ENCODE peak calls at places on chromosomes 7 and 10, in nine cellular contexts. F is neural progenitor cell, E is endodermal cell, H is heart left ventricle, Z is transverse colon, J is IMR-90, V is lung, S is upper lobe of right lung, L is colonic mucosa. C is an unnamed sample.

GRCh38 chr7:109126404-109127050 is 556.9 kb downstream of the DNAJB9 start:
- DNase-seq in H (no peak), S (no peak), F (peak), Z (no peak), J (no peak), E (peak), L (no peak), V (no peak), C (no peak)

GRCh38 chr10:44983066-44983894 is 4.7 kb upstream of the DEPP1 start:
- DNase-seq in F (no peak), V (no peak), J (no peak), H (no peak), E (peak), S (no peak), L (no peak), Z (no peak), C (no peak)

GRCh38 chr7:97844036-97844435 is 28.2 kb downstream of the ASNS start:
- DNase-seq in H (no peak), L (no peak), F (no peak), S (no peak), V (no peak), J (peak), E (no peak), Z (no peak), C (no peak)

GRCh38 chr10:4050061-4050460 is 265.1 kb upstream of the KLF6 start:
- DNase-seq in J (no peak), H (no peak), F (no peak), S (no peak), L (no peak), V (no peak), E (no peak), Z (no peak), C (no peak)

GRCh38 chr10:69733791-69734261 is 67.9 kb upstream of the COL13A1 start:
- DNase-seq in F (no peak), H (peak), S (no peak), Z (no peak), E (no peak), L (peak), J (peak), V (no peak), C (no peak)

GRCh38 chr10:19843487-19843886 is 27.3 kb downstream of the PLXDC2 start:
- DNase-seq in L (no peak), J (peak), S (no peak), E (no peak), Z (no peak), V (no peak), H (no peak), F (no peak), C (no peak)

GRCh38 chr10:48439031-48439430 is 132.6 kb downstream of the MAPK8 start:
- DNase-seq in V (no peak), L (no peak), E (no peak), H (no peak), Z (no peak), S (no peak), J (peak), F (no peak), C (no peak)

GRCh38 chr7:157006205-157006747 is 4.2 kb downstream of the MNX1 start:
- DNase-seq in Z (peak), S (peak), E (peak), V (no peak), F (peak), L (peak), J (no peak), H (no peak), C (no peak)

GRCh38 chr10:76717141-76717540 is 920.5 kb downstream of the KCNMA1 start:
- DNase-seq in Z (no peak), F (no peak), J (peak), S (no peak), L (no peak), V (no peak), H (no peak), E (no peak), C (no peak)

GRCh38 chr7:55021053-55021452 is 2.2 kb downstream of the EGFR start:
- DNase-seq in F (no peak), V (no peak), E (no peak), Z (no peak), H (no peak), L (no peak), J (no peak), S (no peak), C (peak)
- H3K4me3 ChIP-seq in F (no peak), V (no peak), E (no peak), Z (no peak), H (peak), L (no peak), J (peak), S (peak), C (peak)

DNA sequence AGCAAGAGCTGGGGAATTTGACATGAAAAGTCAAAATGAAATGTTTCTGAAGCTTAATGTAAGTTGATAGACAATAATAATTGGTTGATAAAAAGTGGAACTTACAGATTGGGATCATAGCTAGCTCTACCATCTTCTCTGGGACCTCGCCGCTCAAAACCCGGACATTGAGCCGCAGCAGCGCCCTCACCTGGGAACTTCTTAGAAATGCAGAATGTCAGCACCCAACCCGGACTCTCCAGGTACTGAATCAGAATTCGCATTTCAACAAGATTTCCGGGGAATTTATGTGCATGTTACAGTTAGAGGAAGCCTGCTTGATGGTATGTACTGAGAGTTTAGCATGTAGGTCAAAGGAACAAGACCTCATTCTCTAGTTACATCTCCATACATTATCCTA is 36.7 kb upstream of the ABLIM1 start:
- DNase-seq in Z (peak), S (no peak), V (no peak), F (peak), E (peak), J (no peak), L (peak), H (no peak), C (no peak)
- TF ChIP-seq CTCF in Z (peak), S (peak), V (no peak), F (peak), E (peak), J (peak), L (peak), H (no peak), C (no peak)

DNA sequence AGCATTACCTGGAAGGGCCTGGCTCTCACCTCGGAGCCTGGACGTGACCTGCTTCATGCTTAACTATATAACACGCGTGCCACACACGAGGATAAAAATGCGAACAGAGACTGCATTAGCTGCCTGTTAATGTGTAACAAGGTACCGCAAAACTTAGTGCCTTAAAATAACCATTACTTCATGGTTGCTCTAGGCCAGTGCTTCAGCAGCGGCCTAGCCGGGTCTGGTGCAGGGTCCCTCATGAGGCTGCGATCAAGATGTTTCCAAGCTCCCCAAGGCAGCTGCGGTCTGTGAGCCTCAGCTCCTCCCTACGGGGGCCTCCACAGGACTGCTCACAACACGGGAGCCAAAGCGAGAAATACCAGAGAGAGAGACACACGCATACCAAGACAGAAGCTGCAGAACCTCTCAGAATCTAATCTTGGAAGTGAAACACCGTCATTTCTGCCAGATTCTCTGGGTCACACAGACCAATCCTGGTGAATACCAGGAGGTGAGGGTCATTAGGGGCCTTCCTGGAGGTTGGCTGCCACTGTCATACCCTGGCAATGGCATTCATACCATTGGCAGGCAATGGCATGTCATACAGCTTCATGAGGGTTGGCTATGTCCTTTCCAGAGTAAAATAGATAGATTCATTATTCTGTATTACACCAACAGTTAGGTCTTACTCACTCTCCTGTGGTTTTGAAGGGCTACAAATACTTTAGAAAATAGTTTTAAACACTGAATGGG is 94.5 kb downstream of the HIPK2 start:
- DNase-seq in F (no peak), L (no peak), Z (peak), E (no peak), V (no peak), S (no peak), J (peak), H (no peak), C (no peak)
- H3K27ac ChIP-seq in F (no peak), L (no peak), Z (no peak), E (no peak), V (peak), S (peak), J (peak), H (peak), C (peak)

DNA sequence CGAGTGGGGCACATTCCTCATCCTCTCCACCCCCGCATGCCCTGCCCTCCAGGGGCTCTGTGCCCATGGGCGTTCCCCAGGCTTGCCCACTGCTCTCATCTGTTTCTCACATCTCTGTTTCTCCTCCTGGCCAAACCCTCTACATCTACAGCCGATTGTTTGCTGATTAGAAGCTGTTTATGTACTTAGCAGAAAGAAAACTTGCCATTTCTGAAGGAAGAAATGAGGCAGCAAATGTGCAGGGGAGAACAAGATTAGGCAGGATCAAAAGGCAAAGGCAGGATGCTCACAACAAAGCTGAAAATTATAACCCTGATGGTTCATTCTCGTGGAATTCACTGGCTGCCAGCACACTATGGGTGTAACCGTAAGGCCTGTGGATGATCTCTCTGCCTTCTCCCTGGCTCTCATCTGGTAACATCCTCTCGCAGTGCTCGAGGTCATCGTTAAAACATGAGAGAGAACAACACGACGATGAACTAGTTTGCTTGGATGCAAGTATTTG is 111.6 kb upstream of the KLF14 start:
- DNase-seq in L (no peak), F (no peak), Z (no peak), J (peak), H (no peak), S (no peak), E (no peak), V (no peak), C (no peak)
- H3K4me3 ChIP-seq in L (no peak), F (no peak), Z (no peak), J (no peak), H (no peak), S (no peak), E (no peak), V (no peak), C (no peak)

GRCh38 chr10:52170776-52171175 is 143.3 kb upstream of the DKK1 start:
- DNase-seq in H (no peak), S (no peak), V (no peak), F (no peak), J (no peak), Z (no peak), L (no peak), E (no peak), C (no peak)

DNA sequence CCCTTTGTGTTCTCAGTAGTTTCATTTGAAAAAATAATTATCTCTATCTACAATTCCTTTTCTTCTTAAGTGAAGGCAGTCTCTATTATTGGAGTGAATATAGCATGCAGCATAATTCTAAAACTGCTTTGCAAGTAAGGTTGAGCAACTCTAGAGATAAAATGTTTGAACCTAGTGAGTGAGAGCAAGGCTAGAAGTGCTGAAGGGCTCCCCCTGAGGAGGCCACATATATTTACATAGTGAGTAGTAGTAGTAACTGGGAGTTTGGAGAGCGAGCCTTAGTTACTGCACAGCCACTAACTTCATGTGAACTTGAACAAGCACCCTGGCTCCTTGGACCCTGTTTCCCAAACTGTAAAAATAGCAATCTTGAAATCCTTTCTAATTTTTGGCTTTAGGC is 141.5 kb upstream of the DKK1 start:
- DNase-seq in H (no peak), F (peak), Z (no peak), L (no peak), V (no peak), S (no peak), J (peak), E (peak), C (no peak)
- TF ChIP-seq CTCF in H (no peak), F (peak), Z (no peak), L (no peak), V (no peak), S (peak), J (no peak), E (peak), C (no peak)

DNA sequence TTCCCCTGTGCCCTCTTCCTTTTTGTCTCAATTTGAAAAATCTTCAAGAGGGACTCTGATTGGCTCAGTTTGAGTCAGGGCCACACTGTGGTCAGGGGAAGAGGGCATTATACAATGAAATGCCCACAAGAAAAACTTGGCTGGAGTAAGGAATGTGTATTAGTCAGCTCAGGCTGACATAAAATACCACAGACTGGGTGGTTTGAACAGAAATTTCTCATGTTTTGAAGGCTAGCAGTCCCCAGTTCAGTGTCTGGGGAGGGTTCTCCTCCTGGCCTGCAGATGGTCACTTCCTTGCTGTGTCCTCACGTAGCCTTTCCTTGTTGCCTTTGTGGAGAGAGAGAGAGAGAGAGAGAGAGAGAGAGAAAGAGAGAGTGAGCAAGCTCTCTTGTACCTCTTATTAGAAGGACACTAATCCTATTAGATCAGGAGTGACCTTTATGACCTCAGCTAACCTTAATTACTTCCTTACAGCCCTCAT is 25.6 kb upstream of the FAM13C start:
- DNase-seq in H (no peak), E (no peak), V (no peak), L (no peak), J (peak), S (no peak), Z (no peak), F (peak), C (no peak)
- H3K27ac ChIP-seq in H (peak), E (no peak), V (no peak), L (no peak), J (peak), S (no peak), Z (peak), F (no peak), C (no peak)

GRCh38 chr10:72087969-72088878 is at the start of gene SPOCK2:
- DNase-seq in H (no peak), Z (peak), F (peak), E (peak), J (no peak), V (no peak), S (no peak), L (no peak), C (no peak)
- H3K4me3 ChIP-seq in H (peak), Z (peak), F (peak), E (peak), J (peak), V (peak), S (peak), L (peak), C (peak)

GRCh38 chr10:122648599-122649428 is 50.8 kb downstream of the C10orf120 start:
- DNase-seq in Z (peak), E (peak), V (peak), F (peak), L (peak), H (peak), S (peak), J (peak), C (peak)
- TF ChIP-seq CTCF in Z (peak), E (peak), V (peak), F (peak), L (peak), H (peak), S (peak), J (peak), C (no peak)

DNA sequence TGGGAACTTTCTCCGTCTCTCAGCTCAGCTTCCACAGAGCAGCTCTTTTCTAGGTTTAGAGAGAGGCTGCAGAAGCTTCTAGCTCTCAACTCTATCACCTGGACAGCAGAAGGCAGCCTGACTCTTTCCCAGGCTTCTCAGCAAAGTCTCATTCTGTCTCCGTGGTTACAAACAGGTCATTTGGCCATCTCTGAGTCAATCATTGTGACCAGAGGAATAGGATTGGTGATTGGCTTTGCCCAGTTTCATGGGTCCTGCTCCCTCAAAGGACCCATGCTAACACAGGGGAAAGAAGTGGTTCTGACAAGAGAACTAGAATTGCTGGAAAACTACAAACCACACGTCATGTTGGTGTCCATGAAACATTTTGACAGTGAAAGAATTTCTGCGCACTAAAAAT is 43.6 kb downstream of the PRR15 start:
- DNase-seq in Z (no peak), V (no peak), J (no peak), H (no peak), F (no peak), E (no peak), S (no peak), L (no peak), C (no peak)
- H3K27ac ChIP-seq in Z (peak), V (no peak), J (no peak), H (no peak), F (no peak), E (no peak), S (no peak), L (peak), C (no peak)

C was measured in prostate gland.